ENCODE peak calls at places on chromosomes 11 and 22, in nine cellular contexts. T is stomach, B is K562, Q is transverse colon, K is H1, X is suprapubic skin, C is esophagus muscularis mucosa, R is HepG2, S is upper lobe of left lung. G is an unnamed sample.

GRCh38 chr22:44738347-44738715 is 14.0 kb upstream of the ARHGAP8 start:
- DNase-seq in T (peak; percentile 70), B (peak; percentile 22), Q (peak; percentile 57), K (peak; percentile 54), X (no peak), C (no peak), R (peak; percentile 22), S (peak; percentile 70), G (no peak)

GRCh38 chr11:75140269-75141138 is 10.4 kb upstream of the SLCO2B1 start:
- DNase-seq in T (peak; percentile 75), B (peak; percentile 72), Q (peak; percentile 72), K (peak; percentile 95), X (peak; percentile 67), C (no peak), R (peak; percentile 47), S (peak; percentile 93), G (no peak)

GRCh38 chr11:69699213-69699612 is 4.6 kb downstream of the FGF19 start:
- DNase-seq in T (no peak), B (no peak), Q (no peak), K (no peak), X (no peak), C (no peak), R (no peak), S (no peak), G (peak; percentile 46)

GRCh38 chr22:48226026-48227013 is 1463.9 kb downstream of the TBC1D22A start:
- DNase-seq in T (no peak), B (no peak), Q (no peak), K (peak; percentile 27), X (no peak), C (peak; percentile 84), R (no peak), S (peak; percentile 58), G (no peak)

GRCh38 chr22:32969502-32969901 is 88.7 kb downstream of the SYN3 start:
- DNase-seq in T (no peak), B (no peak), Q (no peak), K (no peak), X (no peak), C (no peak), R (peak; percentile 63), S (no peak), G (no peak)

GRCh38 chr11:27008811-27009535 is 15.1 kb downstream of the FIBIN start:
- DNase-seq in T (no peak), B (no peak), Q (no peak), K (no peak), X (no peak), C (no peak), R (no peak), S (no peak), G (no peak)

GRCh38 chr22:44291265-44292006 is 21.3 kb downstream of the SHISAL1 start:
- DNase-seq in T (no peak), B (no peak), Q (no peak), K (no peak), X (no peak), C (no peak), R (no peak), S (peak; percentile 72), G (no peak)

GRCh38 chr11:7473702-7474101 is 11.6 kb upstream of the OLFML1 start:
- DNase-seq in T (no peak), B (no peak), Q (no peak), K (no peak), X (no peak), C (no peak), R (no peak), S (no peak), G (no peak)

GRCh38 chr22:42172385-42173172 is 42.0 kb upstream of the CYP2D6 start:
- DNase-seq in T (no peak), B (no peak), Q (peak; percentile 74), K (no peak), X (no peak), C (no peak), R (peak; percentile 74), S (no peak), G (no peak)

GRCh38 chr11:36231300-36231699 is 57.9 kb downstream of the COMMD9 start:
- DNase-seq in T (no peak), B (no peak), Q (no peak), K (no peak), X (no peak), C (no peak), R (no peak), S (no peak), G (no peak)
- TF ChIP-seq EP300 in T (no peak), B (no peak), Q (no peak), K (no peak), X (no peak), C (no peak), R (no peak), S (no peak), G (no peak)

GRCh38 chr11:83161610-83162199 is 4.8 kb downstream of the PCF11 start:
- DNase-seq in T (no peak), B (no peak), Q (no peak), K (no peak), X (no peak), C (no peak), R (no peak), S (no peak), G (no peak)

GRCh38 chr11:83158965-83159900 is 2.3 kb downstream of the PCF11 start:
- DNase-seq in T (no peak), B (no peak), Q (no peak), K (no peak), X (no peak), C (no peak), R (no peak), S (no peak), G (no peak)

GRCh38 chr11:83158474-83158786 is 1.5 kb downstream of the PCF11 start:
- DNase-seq in T (no peak), B (no peak), Q (no peak), K (no peak), X (no peak), C (no peak), R (no peak), S (no peak), G (no peak)

GRCh38 chr11:83162377-83162776 is 5.4 kb downstream of the PCF11 start:
- DNase-seq in T (no peak), B (no peak), Q (no peak), K (no peak), X (no peak), C (no peak), R (no peak), S (no peak), G (no peak)

DNA sequence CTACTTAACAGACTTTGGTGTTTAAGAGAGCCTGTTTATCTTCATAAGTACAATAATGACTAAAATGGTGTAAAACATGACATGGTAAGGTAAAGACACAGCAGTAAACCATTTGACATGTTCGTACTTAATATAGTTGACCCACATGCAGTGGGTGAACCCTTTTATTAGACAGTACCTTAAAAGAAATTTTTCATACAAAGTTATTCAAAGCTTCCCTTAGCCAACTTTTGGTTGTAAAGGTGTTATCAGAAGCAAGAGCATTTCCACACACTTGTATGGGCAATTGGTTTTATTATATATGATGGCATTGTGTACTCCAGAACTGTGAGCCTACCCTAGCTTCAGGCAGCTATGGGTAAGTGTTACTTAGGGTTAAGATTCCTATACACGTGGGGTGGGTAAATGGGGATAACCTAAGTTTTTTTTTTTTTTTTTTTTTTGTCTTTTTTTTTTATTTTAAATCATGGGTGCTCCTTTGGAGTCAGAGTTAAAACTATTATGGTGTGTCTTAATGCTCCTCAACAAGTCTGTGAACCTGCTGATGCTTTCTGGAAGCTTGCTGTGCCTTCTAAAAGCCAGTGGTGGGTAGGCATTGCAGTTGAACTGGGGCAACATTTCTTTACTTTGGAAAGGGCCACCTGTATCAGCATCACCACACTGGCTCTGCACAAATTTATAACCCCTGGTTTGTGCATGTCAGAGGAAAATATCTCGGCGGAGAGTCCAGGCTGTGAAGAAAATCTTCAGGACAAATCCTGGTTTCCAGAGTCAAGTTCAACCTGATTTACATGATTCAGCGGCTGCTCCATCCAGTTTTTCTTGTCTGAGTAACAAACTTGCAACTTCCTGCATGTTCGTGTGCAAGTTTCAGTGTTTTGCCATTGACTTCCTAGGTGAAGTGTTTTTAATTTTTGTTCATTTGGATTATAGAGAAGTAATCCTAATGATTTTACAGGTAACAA is 3.3 kb downstream of the PCF11 start:
- DNase-seq in T (peak; percentile 53), B (no peak), Q (peak; percentile 32), K (no peak), X (no peak), C (no peak), R (no peak), S (no peak), G (no peak)
- TF ChIP-seq POLR2A in T (no peak), B (peak; percentile 48), Q (no peak), K (peak; percentile 53), X (no peak), C (no peak), R (peak; percentile 16), S (no peak), G (no peak)

GRCh38 chr11:93542753-93543246 is 391 bp downstream of the SMCO4 start:
- DNase-seq in T (peak; percentile 43), B (no peak), Q (peak; percentile 55), K (peak; percentile 84), X (peak; percentile 73), C (no peak), R (no peak), S (peak; percentile 92), G (peak; percentile 71)

GRCh38 chr11:93541154-93541553 is 2.0 kb downstream of the SMCO4 start:
- DNase-seq in T (no peak), B (no peak), Q (no peak), K (no peak), X (no peak), C (no peak), R (no peak), S (no peak), G (no peak)

GRCh38 chr11:93545566-93545965 is 2.4 kb upstream of the SMCO4 start:
- DNase-seq in T (no peak), B (peak; percentile 9), Q (no peak), K (no peak), X (no peak), C (no peak), R (no peak), S (no peak), G (no peak)

GRCh38 chr11:93541884-93542752 is 1.1 kb downstream of the SMCO4 start:
- DNase-seq in T (peak; percentile 46), B (peak; percentile 83), Q (peak; percentile 67), K (no peak), X (no peak), C (no peak), R (peak; percentile 62), S (no peak), G (peak; percentile 78)

DNA sequence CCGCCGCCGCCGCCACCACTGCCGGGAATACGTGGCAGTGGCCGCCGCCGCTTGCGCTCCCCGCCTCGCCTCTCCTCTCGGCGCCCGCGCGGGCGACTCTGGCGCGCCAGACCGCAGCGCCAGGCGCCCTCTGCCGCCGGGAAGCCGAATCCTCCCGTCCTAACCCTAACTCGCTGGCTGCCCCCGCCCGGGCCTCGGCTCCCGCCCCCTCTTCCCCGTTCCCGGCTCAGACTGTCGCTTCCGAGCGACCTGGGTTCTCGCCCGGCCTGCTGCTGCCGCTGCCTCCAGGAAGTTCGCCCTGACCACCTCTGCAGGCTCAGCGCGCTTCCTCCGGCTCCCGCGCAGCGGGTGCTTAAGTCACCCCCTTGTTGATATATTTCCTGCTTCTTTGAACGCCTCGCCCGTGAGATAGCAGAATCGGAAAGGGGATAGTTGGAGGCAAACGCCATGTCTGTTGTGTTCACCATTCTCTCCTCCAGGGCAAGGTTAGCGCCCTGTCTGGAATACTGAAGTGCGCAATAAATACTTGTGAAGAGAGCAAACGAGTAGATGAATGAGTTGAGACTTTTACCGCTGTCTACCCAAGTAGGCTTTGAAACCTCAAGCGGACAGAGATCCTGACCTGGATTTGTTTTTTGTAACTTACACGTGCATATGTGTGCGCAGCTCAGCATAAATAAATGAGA is at the start of gene SMCO4:
- DNase-seq in T (peak; percentile 86), B (peak; percentile 90), Q (peak; percentile 89), K (peak; percentile 91), X (peak; percentile 86), C (no peak), R (peak; percentile 62), S (peak; percentile 97), G (peak; percentile 88)
- TF ChIP-seq POLR2AphosphoS5 in T (no peak), B (no peak), Q (no peak), K (peak; percentile 26), X (no peak), C (peak; percentile 67), R (no peak), S (peak; percentile 15), G (no peak)

GRCh38 chr11:420054-420910 is 5.5 kb upstream of the SIGIRR start:
- DNase-seq in T (no peak), B (no peak), Q (peak; percentile 8), K (peak; percentile 66), X (no peak), C (no peak), R (no peak), S (peak; percentile 84), G (no peak)
- TF ChIP-seq EP300 in T (no peak), B (no peak), Q (no peak), K (no peak), X (no peak), C (no peak), R (no peak), S (no peak), G (no peak)